ENCODE peak calls at places on chromosomes 6 and 20, in seven cellular contexts. One of them, this sample, is unnamed.

GRCh38 chr20:15900443-15900842 is 672.8 kb downstream of the KIF16B start:
- DNase-seq in pancreas: no peak
- DNase-seq in CD8-positive, alpha-beta T cell: no peak
- DNase-seq in suprapubic skin: no peak
- DNase-seq in tibial artery: no peak
- DNase-seq in brain microvascular endothelial cell: peak; percentile 40
- DNase-seq in HCT116: no peak
- DNase-seq in this sample: no peak

GRCh38 chr6:125743604-125744003 is 5.8 kb upstream of the HEY2 start:
- DNase-seq in pancreas: no peak
- DNase-seq in CD8-positive, alpha-beta T cell: no peak
- DNase-seq in suprapubic skin: no peak
- DNase-seq in tibial artery: no peak
- DNase-seq in brain microvascular endothelial cell: no peak
- DNase-seq in HCT116: no peak
- DNase-seq in this sample: no peak

GRCh38 chr6:159716247-159717086 is 10.8 kb upstream of the WTAP start:
- DNase-seq in pancreas: peak; percentile 33
- DNase-seq in CD8-positive, alpha-beta T cell: no peak
- DNase-seq in suprapubic skin: no peak
- DNase-seq in tibial artery: peak; percentile 74
- DNase-seq in brain microvascular endothelial cell: peak; percentile 65
- DNase-seq in HCT116: no peak
- DNase-seq in this sample: peak; percentile 97

GRCh38 chr6:153172815-153173214 is 41.7 kb upstream of the RGS17 start:
- DNase-seq in pancreas: no peak
- DNase-seq in CD8-positive, alpha-beta T cell: no peak
- DNase-seq in suprapubic skin: no peak
- DNase-seq in tibial artery: no peak
- DNase-seq in brain microvascular endothelial cell: no peak
- DNase-seq in HCT116: no peak
- DNase-seq in this sample: no peak

GRCh38 chr20:3749689-3750639 is 17.5 kb downstream of the HSPA12B start:
- DNase-seq in pancreas: no peak
- DNase-seq in CD8-positive, alpha-beta T cell: no peak
- DNase-seq in suprapubic skin: no peak
- DNase-seq in tibial artery: no peak
- DNase-seq in brain microvascular endothelial cell: no peak
- DNase-seq in HCT116: no peak
- DNase-seq in this sample: no peak

GRCh38 chr6:14241255-14242070 is 123.9 kb downstream of the CD83 start:
- DNase-seq in pancreas: no peak
- DNase-seq in CD8-positive, alpha-beta T cell: no peak
- DNase-seq in suprapubic skin: no peak
- DNase-seq in tibial artery: no peak
- DNase-seq in brain microvascular endothelial cell: no peak
- DNase-seq in HCT116: no peak
- DNase-seq in this sample: no peak

GRCh38 chr6:134720353-134721094 is 229.4 kb downstream of the ALDH8A1 start:
- DNase-seq in pancreas: no peak
- DNase-seq in CD8-positive, alpha-beta T cell: no peak
- DNase-seq in suprapubic skin: no peak
- DNase-seq in tibial artery: peak; percentile 27
- DNase-seq in brain microvascular endothelial cell: no peak
- DNase-seq in HCT116: no peak
- DNase-seq in this sample: no peak

GRCh38 chr20:25296094-25297093 is 48.5 kb downstream of the PYGB start:
- DNase-seq in pancreas: no peak
- DNase-seq in CD8-positive, alpha-beta T cell: no peak
- DNase-seq in suprapubic skin: no peak
- DNase-seq in tibial artery: no peak
- DNase-seq in brain microvascular endothelial cell: no peak
- DNase-seq in HCT116: no peak
- DNase-seq in this sample: no peak

GRCh38 chr20:40635990-40636389 is 53.0 kb downstream of the MAFB start:
- DNase-seq in pancreas: no peak
- DNase-seq in CD8-positive, alpha-beta T cell: no peak
- DNase-seq in suprapubic skin: peak; percentile 11
- DNase-seq in tibial artery: no peak
- DNase-seq in brain microvascular endothelial cell: no peak
- DNase-seq in HCT116: no peak
- DNase-seq in this sample: no peak

GRCh38 chr20:48329676-48330644 is 497.8 kb downstream of the PREX1 start:
- DNase-seq in pancreas: no peak
- DNase-seq in CD8-positive, alpha-beta T cell: no peak
- DNase-seq in suprapubic skin: no peak
- DNase-seq in tibial artery: no peak
- DNase-seq in brain microvascular endothelial cell: no peak
- DNase-seq in HCT116: no peak
- DNase-seq in this sample: peak; percentile 11

GRCh38 chr20:20525756-20526155 is 157.9 kb downstream of the INSM1 start:
- DNase-seq in pancreas: no peak
- DNase-seq in CD8-positive, alpha-beta T cell: no peak
- DNase-seq in suprapubic skin: no peak
- DNase-seq in tibial artery: no peak
- DNase-seq in brain microvascular endothelial cell: no peak
- DNase-seq in HCT116: no peak
- DNase-seq in this sample: no peak

GRCh38 chr20:62500237-62500864 is 24.6 kb upstream of the GATA5 start:
- DNase-seq in pancreas: peak; percentile 58
- DNase-seq in CD8-positive, alpha-beta T cell: peak; percentile 77
- DNase-seq in suprapubic skin: peak; percentile 88
- DNase-seq in tibial artery: peak; percentile 71
- DNase-seq in brain microvascular endothelial cell: peak; percentile 35
- DNase-seq in HCT116: peak; percentile 21
- DNase-seq in this sample: peak; percentile 12

GRCh38 chr20:11822116-11822794 is 95.4 kb upstream of the BTBD3 start:
- DNase-seq in pancreas: no peak
- DNase-seq in CD8-positive, alpha-beta T cell: no peak
- DNase-seq in suprapubic skin: no peak
- DNase-seq in tibial artery: no peak
- DNase-seq in brain microvascular endothelial cell: no peak
- DNase-seq in HCT116: no peak
- DNase-seq in this sample: no peak

GRCh38 chr6:139534472-139535115 is 160.1 kb upstream of the CITED2 start:
- DNase-seq in pancreas: peak; percentile 60
- DNase-seq in CD8-positive, alpha-beta T cell: no peak
- DNase-seq in suprapubic skin: no peak
- DNase-seq in tibial artery: no peak
- DNase-seq in brain microvascular endothelial cell: no peak
- DNase-seq in HCT116: no peak
- DNase-seq in this sample: no peak

GRCh38 chr6:42424906-42425474 is 26.7 kb downstream of the TRERF1 start:
- DNase-seq in pancreas: no peak
- DNase-seq in CD8-positive, alpha-beta T cell: no peak
- DNase-seq in suprapubic skin: no peak
- DNase-seq in tibial artery: no peak
- DNase-seq in brain microvascular endothelial cell: no peak
- DNase-seq in HCT116: no peak
- DNase-seq in this sample: peak; percentile 64

GRCh38 chr20:34791289-34792020 is 34.0 kb downstream of the NCOA6 start:
- DNase-seq in pancreas: no peak
- DNase-seq in CD8-positive, alpha-beta T cell: no peak
- DNase-seq in suprapubic skin: no peak
- DNase-seq in tibial artery: peak; percentile 27
- DNase-seq in brain microvascular endothelial cell: no peak
- DNase-seq in HCT116: no peak
- DNase-seq in this sample: no peak

GRCh38 chr20:14992961-14993360 is 655.5 kb upstream of the FLRT3 start:
- DNase-seq in pancreas: no peak
- DNase-seq in CD8-positive, alpha-beta T cell: no peak
- DNase-seq in suprapubic skin: no peak
- DNase-seq in tibial artery: no peak
- DNase-seq in brain microvascular endothelial cell: no peak
- DNase-seq in HCT116: no peak
- DNase-seq in this sample: peak; percentile 2

GRCh38 chr6:94478178-94479140 is 1059.1 kb upstream of the EPHA7 start:
- DNase-seq in pancreas: no peak
- DNase-seq in CD8-positive, alpha-beta T cell: no peak
- DNase-seq in suprapubic skin: no peak
- DNase-seq in tibial artery: no peak
- DNase-seq in brain microvascular endothelial cell: no peak
- DNase-seq in HCT116: no peak
- DNase-seq in this sample: no peak

GRCh38 chr6:169395080-169395805 is 141.6 kb upstream of the THBS2 start:
- DNase-seq in pancreas: no peak
- DNase-seq in CD8-positive, alpha-beta T cell: no peak
- DNase-seq in suprapubic skin: no peak
- DNase-seq in tibial artery: no peak
- DNase-seq in brain microvascular endothelial cell: no peak
- DNase-seq in HCT116: no peak
- DNase-seq in this sample: peak; percentile 7

GRCh38 chr20:54468082-54468481 is 7.3 kb upstream of the DOK5 start:
- DNase-seq in pancreas: no peak
- DNase-seq in CD8-positive, alpha-beta T cell: no peak
- DNase-seq in suprapubic skin: no peak
- DNase-seq in tibial artery: no peak
- DNase-seq in brain microvascular endothelial cell: no peak
- DNase-seq in HCT116: no peak
- DNase-seq in this sample: no peak

GRCh38 chr6:56246544-56246940 is 838 bp downstream of the COL21A1 start:
- DNase-seq in pancreas: no peak
- DNase-seq in CD8-positive, alpha-beta T cell: no peak
- DNase-seq in suprapubic skin: no peak
- DNase-seq in tibial artery: peak; percentile 22
- DNase-seq in brain microvascular endothelial cell: no peak
- DNase-seq in HCT116: no peak
- DNase-seq in this sample: no peak

GRCh38 chr6:56245903-56246351 is 1.5 kb downstream of the COL21A1 start:
- DNase-seq in pancreas: no peak
- DNase-seq in CD8-positive, alpha-beta T cell: no peak
- DNase-seq in suprapubic skin: no peak
- DNase-seq in tibial artery: no peak
- DNase-seq in brain microvascular endothelial cell: no peak
- DNase-seq in HCT116: no peak
- DNase-seq in this sample: no peak

GRCh38 chr6:56246941-56247653 is at the start of gene COL21A1:
- DNase-seq in pancreas: no peak
- DNase-seq in CD8-positive, alpha-beta T cell: no peak
- DNase-seq in suprapubic skin: peak; percentile 76
- DNase-seq in tibial artery: peak; percentile 39
- DNase-seq in brain microvascular endothelial cell: no peak
- DNase-seq in HCT116: no peak
- DNase-seq in this sample: no peak

GRCh38 chr6:56250266-56250665 is 2.9 kb upstream of the COL21A1 start:
- DNase-seq in pancreas: no peak
- DNase-seq in CD8-positive, alpha-beta T cell: no peak
- DNase-seq in suprapubic skin: no peak
- DNase-seq in tibial artery: no peak
- DNase-seq in brain microvascular endothelial cell: no peak
- DNase-seq in HCT116: no peak
- DNase-seq in this sample: no peak

GRCh38 chr6:56247654-56248122 is 308 bp upstream of the COL21A1 start:
- DNase-seq in pancreas: no peak
- DNase-seq in CD8-positive, alpha-beta T cell: no peak
- DNase-seq in suprapubic skin: no peak
- DNase-seq in tibial artery: no peak
- DNase-seq in brain microvascular endothelial cell: no peak
- DNase-seq in HCT116: no peak
- DNase-seq in this sample: no peak
- H3K4me3 ChIP-seq in pancreas: no peak overlapping the region
- H3K4me3 ChIP-seq in CD8-positive, alpha-beta T cell: no peak overlapping the region
- H3K4me3 ChIP-seq in suprapubic skin: peak overlapping the region; percentile 55
- H3K4me3 ChIP-seq in tibial artery: peak overlapping the region; percentile 54
- H3K4me3 ChIP-seq in brain microvascular endothelial cell: peak overlapping the region; percentile 63
- H3K4me3 ChIP-seq in HCT116: no peak overlapping the region
- H3K4me3 ChIP-seq in this sample: peak overlapping the region; percentile 47

DNA sequence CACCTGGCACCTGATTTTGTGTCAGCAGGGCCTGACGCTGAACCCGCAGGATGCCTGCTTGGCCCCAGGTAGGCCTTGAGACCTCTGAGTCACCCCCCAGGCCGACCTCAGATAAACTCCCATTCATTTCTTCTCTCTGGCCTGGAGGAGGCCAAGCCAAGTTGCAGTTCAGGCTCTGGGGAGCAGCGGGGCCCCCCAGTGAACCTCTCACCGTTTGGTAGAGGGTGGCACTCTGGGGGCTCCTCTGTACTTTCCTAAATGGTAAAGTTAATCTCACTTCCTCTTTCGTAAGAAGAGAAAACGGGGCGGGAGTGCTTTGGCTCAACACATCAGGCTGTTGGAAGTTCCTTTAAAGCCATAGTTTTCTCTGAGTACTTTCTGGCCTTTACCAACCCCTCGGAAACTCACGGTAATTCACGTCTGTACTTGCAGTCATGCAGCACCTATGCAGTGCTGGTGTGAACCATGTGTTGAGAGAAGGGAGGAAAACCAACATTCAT is 2.8 kb downstream of the SIRPA start:
- DNase-seq in pancreas: no peak
- DNase-seq in CD8-positive, alpha-beta T cell: no peak
- DNase-seq in suprapubic skin: no peak
- DNase-seq in tibial artery: peak; percentile 61
- DNase-seq in brain microvascular endothelial cell: no peak
- DNase-seq in HCT116: no peak
- DNase-seq in this sample: no peak
- H3K27me3 ChIP-seq in pancreas: no peaks in the 10 kb centered on the region
- H3K27me3 ChIP-seq in CD8-positive, alpha-beta T cell: peaks cover 7% of the 10 kb centered on the region
- H3K27me3 ChIP-seq in suprapubic skin: no peaks in the 10 kb centered on the region
- H3K27me3 ChIP-seq in tibial artery: no peaks in the 10 kb centered on the region
- H3K27me3 ChIP-seq in brain microvascular endothelial cell: no peaks in the 10 kb centered on the region
- H3K27me3 ChIP-seq in HCT116: no peaks in the 10 kb centered on the region
- H3K27me3 ChIP-seq in this sample: no peaks in the 10 kb centered on the region

GRCh38 chr6:116060572-116061283 is at the start of gene FRK:
- DNase-seq in pancreas: peak; percentile 73
- DNase-seq in CD8-positive, alpha-beta T cell: no peak
- DNase-seq in suprapubic skin: no peak
- DNase-seq in tibial artery: peak; percentile 34
- DNase-seq in brain microvascular endothelial cell: peak; percentile 43
- DNase-seq in HCT116: peak; percentile 62
- DNase-seq in this sample: peak; percentile 89
- TF ChIP-seq CTCF in pancreas: peak; percentile 23
- TF ChIP-seq CTCF in CD8-positive, alpha-beta T cell: no peak
- TF ChIP-seq CTCF in suprapubic skin: peak; percentile 23
- TF ChIP-seq CTCF in tibial artery: peak; percentile 53
- TF ChIP-seq CTCF in brain microvascular endothelial cell: peak; percentile 12
- TF ChIP-seq CTCF in HCT116: peak; percentile 53
- TF ChIP-seq CTCF in this sample: peak; percentile 27

GRCh38 chr20:50399917-50400704 is 110.1 kb upstream of the PTPN1 start:
- DNase-seq in pancreas: no peak
- DNase-seq in CD8-positive, alpha-beta T cell: no peak
- DNase-seq in suprapubic skin: no peak
- DNase-seq in tibial artery: no peak
- DNase-seq in brain microvascular endothelial cell: no peak
- DNase-seq in HCT116: no peak
- DNase-seq in this sample: peak; percentile 72

GRCh38 chr20:50399003-50399916 is 110.9 kb upstream of the PTPN1 start:
- DNase-seq in pancreas: no peak
- DNase-seq in CD8-positive, alpha-beta T cell: no peak
- DNase-seq in suprapubic skin: no peak
- DNase-seq in tibial artery: peak; percentile 88
- DNase-seq in brain microvascular endothelial cell: no peak
- DNase-seq in HCT116: no peak
- DNase-seq in this sample: no peak

GRCh38 chr20:50400705-50401045 is 109.5 kb upstream of the PTPN1 start:
- DNase-seq in pancreas: no peak
- DNase-seq in CD8-positive, alpha-beta T cell: no peak
- DNase-seq in suprapubic skin: no peak
- DNase-seq in tibial artery: no peak
- DNase-seq in brain microvascular endothelial cell: no peak
- DNase-seq in HCT116: no peak
- DNase-seq in this sample: no peak

GRCh38 chr20:50401587-50402343 is 108.4 kb upstream of the PTPN1 start:
- DNase-seq in pancreas: no peak
- DNase-seq in CD8-positive, alpha-beta T cell: no peak
- DNase-seq in suprapubic skin: no peak
- DNase-seq in tibial artery: no peak
- DNase-seq in brain microvascular endothelial cell: no peak
- DNase-seq in HCT116: no peak
- DNase-seq in this sample: no peak

GRCh38 chr20:50401047-50401586 is 109.1 kb upstream of the PTPN1 start:
- DNase-seq in pancreas: no peak
- DNase-seq in CD8-positive, alpha-beta T cell: no peak
- DNase-seq in suprapubic skin: no peak
- DNase-seq in tibial artery: no peak
- DNase-seq in brain microvascular endothelial cell: no peak
- DNase-seq in HCT116: no peak
- DNase-seq in this sample: no peak
- H3K4me3 ChIP-seq in pancreas: no peak overlapping the region
- H3K4me3 ChIP-seq in CD8-positive, alpha-beta T cell: no peak overlapping the region
- H3K4me3 ChIP-seq in suprapubic skin: no peak overlapping the region
- H3K4me3 ChIP-seq in tibial artery: no peak overlapping the region
- H3K4me3 ChIP-seq in brain microvascular endothelial cell: no peak overlapping the region
- H3K4me3 ChIP-seq in HCT116: no peak overlapping the region
- H3K4me3 ChIP-seq in this sample: no peak overlapping the region

This sample was measured in bronchial epithelial cell.